ENCODE peak calls at places on chromosomes 2 and 18, in five cellular contexts. W is right atrium auricular region; J is CD8-positive, alpha-beta memory T cell; R is neuronal stem cell; D is aorta. X is an unnamed sample.

GRCh38 chr2:26744953-26745352 is 19.1 kb upstream of the SLC35F6 start:
- DNase-seq in W (no peak), D (no peak), R (no peak), J (no peak), X (no peak)

GRCh38 chr2:101223814-101224231 is 28.9 kb upstream of the CNOT11 start:
- DNase-seq in W (no peak), D (no peak), R (no peak), J (peak; percentile 27), X (no peak)

GRCh38 chr18:49368876-49369440 is 91.5 kb downstream of the DYM start:
- DNase-seq in D (peak; percentile 58), R (no peak), J (no peak), W (no peak), X (no peak)

GRCh38 chr18:524496-524895 is 24.0 kb upstream of the COLEC12 start:
- DNase-seq in R (no peak), D (no peak), W (no peak), J (no peak), X (no peak)

GRCh38 chr2:44834656-44835055 is 106.8 kb upstream of the SIX3 start:
- DNase-seq in J (no peak), W (no peak), R (no peak), D (no peak), X (no peak)

GRCh38 chr2:215886026-215886425 is 127.3 kb downstream of the MREG start:
- DNase-seq in D (no peak), R (no peak), J (no peak), W (no peak), X (no peak)

GRCh38 chr2:55526174-55526573 is 6.7 kb downstream of the CFAP36 start:
- DNase-seq in J (no peak), W (no peak), R (no peak), D (no peak), X (no peak)

GRCh38 chr18:7457276-7457675 is 109.8 kb upstream of the PTPRM start:
- DNase-seq in R (no peak), D (no peak), W (peak; percentile 18), J (no peak), X (no peak)

GRCh38 chr18:80033181-80034067 is 810 bp upstream of the RBFA start:
- DNase-seq in W (peak; percentile 86), R (no peak), D (no peak), J (peak; percentile 69), X (no peak)

GRCh38 chr18:10265560-10266235 is 188.7 kb upstream of the APCDD1 start:
- DNase-seq in W (no peak), J (no peak), D (no peak), R (no peak), X (no peak)

GRCh38 chr2:157443090-157443489 is 799 bp downstream of the CYTIP start:
- DNase-seq in D (no peak), R (no peak), W (no peak), J (no peak), X (no peak)

GRCh38 chr18:24491882-24492281 is 31.4 kb downstream of the HRH4 start:
- DNase-seq in R (no peak), J (peak; percentile 17), W (no peak), D (no peak), X (no peak)

GRCh38 chr2:45669109-45669508 is 17.6 kb downstream of the PRKCE start:
- DNase-seq in D (no peak), R (no peak), J (no peak), W (no peak), X (peak; percentile 67)

GRCh38 chr2:225282858-225283693 is 116.4 kb upstream of the NYAP2 start:
- DNase-seq in R (peak; percentile 8), D (no peak), W (no peak), J (no peak), X (no peak)

GRCh38 chr18:63207154-63207790 is 112.3 kb downstream of the BCL2 start:
- DNase-seq in D (no peak), W (no peak), R (no peak), J (no peak), X (no peak)

GRCh38 chr18:14098428-14098827 is 33.8 kb downstream of the ZNF519 start:
- DNase-seq in D (no peak), R (no peak), J (no peak), W (no peak), X (no peak)

GRCh38 chr18:75003764-75004690 is 204.9 kb downstream of the PTGR3 start:
- DNase-seq in R (no peak), J (no peak), D (no peak), W (no peak), X (no peak)

GRCh38 chr2:185738679-185739472 is at the start of gene FSIP2:
- DNase-seq in D (peak; percentile 61), J (no peak), W (peak; percentile 60), R (peak; percentile 83), X (peak; percentile 14)

GRCh38 chr2:217858519-217859466 is 144.0 kb downstream of the TNS1 start:
- DNase-seq in R (peak; percentile 43), J (no peak), W (peak; percentile 95), D (peak; percentile 93), X (no peak)

GRCh38 chr18:3498705-3499451 is 48.9 kb downstream of the TGIF1 start:
- DNase-seq in R (peak; percentile 53), W (no peak), D (peak; percentile 53), J (no peak), X (no peak)

GRCh38 chr2:146821836-146822316 is 1023.0 kb upstream of the ACVR2A start:
- DNase-seq in R (no peak), W (no peak), J (no peak), D (no peak), X (peak; percentile 65)

GRCh38 chr18:48808476-48808875 is 142.3 kb downstream of the SMAD7 start:
- DNase-seq in R (no peak), J (no peak), D (no peak), W (peak; percentile 32), X (no peak)

GRCh38 chr2:31397099-31397498 is 17.4 kb downstream of the XDH start:
- DNase-seq in W (no peak), J (no peak), D (no peak), R (no peak), X (no peak)

GRCh38 chr2:66897181-66897580 is 462.3 kb downstream of the MEIS1 start:
- DNase-seq in D (no peak), J (no peak), R (no peak), W (no peak), X (no peak)

GRCh38 chr2:239715606-239716005 is 309.5 kb downstream of the NDUFA10 start:
- DNase-seq in D (peak; percentile 35), W (no peak), J (no peak), R (no peak), X (no peak)

GRCh38 chr18:9619545-9619944 is 5.2 kb upstream of the PPP4R1 start:
- DNase-seq in R (no peak), W (no peak), J (no peak), D (no peak), X (no peak)

GRCh38 chr2:6384341-6384740 is 481.4 kb downstream of the CMPK2 start:
- DNase-seq in J (no peak), D (no peak), W (no peak), R (no peak), X (no peak)

GRCh38 chr2:148978736-148979135 is 59.8 kb upstream of the LYPD6B start:
- DNase-seq in J (no peak), R (no peak), D (no peak), W (no peak), X (no peak)